ENCODE peak calls at places on chromosomes 7 and 10, in four cellular contexts. N is tibial nerve, P is HepG2, Z is left lung. Y is an unnamed sample.

GRCh38 chr7:5625938-5626337 is 155.5 kb downstream of the RNF216 start:
- DNase-seq in N (no peak), Z (no peak), P (no peak), Y (no peak)

GRCh38 chr7:192701-193536 is 548 bp downstream of the FAM20C start:
- DNase-seq in N (no peak), Z (no peak), P (no peak), Y (peak; percentile 47)

GRCh38 chr10:48926764-48927163 is 12.9 kb downstream of the LRRC18 start:
- DNase-seq in Z (no peak), P (no peak), N (no peak), Y (no peak)

GRCh38 chr7:41574377-41574776 is 128.5 kb downstream of the INHBA start:
- DNase-seq in N (no peak), P (no peak), Z (no peak), Y (no peak)

GRCh38 chr10:95242581-95243317 is 48.1 kb downstream of the PDLIM1 start:
- DNase-seq in N (no peak), P (peak; percentile 45), Z (no peak), Y (no peak)

GRCh38 chr7:28729685-28730084 is 228.4 kb downstream of the TRIL start:
- DNase-seq in P (no peak), N (no peak), Z (no peak), Y (no peak)

GRCh38 chr7:17274551-17275245 is 23.8 kb upstream of the AHR start:
- DNase-seq in Z (no peak), N (no peak), P (no peak), Y (no peak)

GRCh38 chr7:18573410-18574234 is 78.1 kb downstream of the HDAC9 start:
- DNase-seq in Z (peak; percentile 57), P (no peak), N (no peak), Y (peak; percentile 21)

GRCh38 chr10:113397031-113397430 is 155.8 kb upstream of the HABP2 start:
- DNase-seq in Z (peak; percentile 65), N (no peak), P (no peak), Y (no peak)

GRCh38 chr10:125103466-125104377 is 56.6 kb downstream of the CTBP2 start:
- DNase-seq in Z (no peak), P (no peak), N (no peak), Y (no peak)

GRCh38 chr10:125102216-125102615 is 58.1 kb downstream of the CTBP2 start:
- DNase-seq in N (no peak), Z (peak; percentile 82), P (peak; percentile 22), Y (no peak)

GRCh38 chr10:125101049-125101448 is 59.3 kb downstream of the CTBP2 start:
- DNase-seq in P (no peak), N (no peak), Z (no peak), Y (no peak)

GRCh38 chr10:125102821-125103220 is 57.5 kb downstream of the CTBP2 start:
- DNase-seq in Z (no peak), N (no peak), P (no peak), Y (no peak)

GRCh38 chr10:125101581-125101980 is 58.8 kb downstream of the CTBP2 start:
- DNase-seq in Z (no peak), N (no peak), P (no peak), Y (no peak)
- H3K4me1 ChIP-seq in Z (peaks cover 46% of the 10 kb centered on the region), N (no peaks in the 10 kb centered on the region), P (peaks cover 12% of the 10 kb centered on the region), Y (peaks cover 26% of the 10 kb centered on the region)

DNA sequence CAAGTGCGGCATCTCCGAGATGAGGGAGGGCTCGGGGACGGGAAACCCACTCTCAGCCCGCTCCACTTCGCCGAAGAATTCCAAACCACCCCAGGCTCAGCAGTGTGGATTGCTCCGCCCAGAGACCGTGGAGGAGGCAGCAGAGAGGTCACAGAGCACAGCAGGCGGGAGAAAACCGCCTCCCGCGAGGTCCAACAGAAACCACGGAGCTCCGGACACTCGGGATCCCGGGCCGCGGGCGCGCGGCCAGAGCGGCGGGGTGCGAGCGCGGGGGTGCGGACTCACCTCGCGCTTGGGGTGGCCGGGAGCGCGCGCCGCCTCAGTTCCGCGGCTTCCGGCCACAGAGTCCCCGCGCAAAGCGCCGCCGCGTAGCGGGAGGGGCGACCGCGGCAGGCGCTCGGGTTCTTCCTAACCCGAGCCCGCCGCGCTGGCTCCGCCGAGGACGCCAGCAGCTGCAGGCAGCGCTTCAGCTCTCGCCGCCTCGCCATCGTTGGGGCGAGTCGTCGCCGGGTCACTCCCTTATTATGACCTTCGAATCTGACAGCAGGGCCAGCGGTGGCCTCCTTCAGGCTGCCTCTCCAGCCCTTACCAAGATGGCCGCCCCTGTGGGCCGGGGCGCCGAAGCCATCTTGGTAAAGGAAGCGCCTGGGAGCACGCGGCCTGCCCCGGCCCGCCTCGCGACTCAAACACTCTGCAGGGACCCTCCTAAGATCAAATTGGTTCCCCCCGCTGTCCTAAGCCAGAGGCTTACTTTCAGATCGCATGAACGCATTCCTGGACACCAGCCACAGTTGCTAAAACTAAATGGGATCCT is at the start of gene NAPEPLD:
- DNase-seq in P (peak; percentile 72), N (peak; percentile 74), Z (peak; percentile 96), Y (peak; percentile 89)
- H3K4me1 ChIP-seq in P (peaks cover 77% of the 10 kb centered on the region), N (peaks cover 10% of the 10 kb centered on the region), Z (peaks cover 23% of the 10 kb centered on the region), Y (peaks cover 24% of the 10 kb centered on the region)

DNA sequence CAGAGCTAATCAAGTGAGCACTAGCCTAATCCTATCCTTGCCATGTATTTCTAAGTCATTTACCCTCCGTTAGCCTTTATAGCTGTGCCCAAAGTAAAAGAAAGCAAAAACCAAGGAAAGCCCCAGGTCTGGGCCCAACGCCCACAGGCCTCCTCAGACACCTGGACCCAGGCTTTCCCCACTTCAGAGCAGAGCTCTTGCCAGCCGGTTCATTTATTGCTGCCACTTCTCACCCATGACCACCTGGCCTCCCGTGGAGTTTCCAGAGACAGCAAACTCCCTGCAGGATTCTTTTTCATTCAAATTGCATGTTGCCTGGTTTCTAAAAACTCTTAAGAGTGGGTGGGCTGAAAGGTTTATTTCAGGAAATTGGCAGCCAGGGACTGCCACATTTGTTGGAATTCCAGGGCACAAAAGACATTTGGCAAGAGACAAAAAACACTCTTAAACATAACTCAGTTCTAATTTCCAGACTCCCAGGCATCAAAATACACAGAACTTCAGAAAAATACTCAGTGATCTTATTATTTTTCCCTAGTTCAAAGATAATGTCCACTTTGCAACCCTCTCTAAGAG is 4.7 kb downstream of the VOPP1 start:
- DNase-seq in P (no peak), Z (no peak), N (no peak), Y (no peak)
- H3K4me1 ChIP-seq in P (peaks cover 49% of the 10 kb centered on the region), Z (peaks cover 51% of the 10 kb centered on the region), N (peaks cover 8% of the 10 kb centered on the region), Y (peaks cover 47% of the 10 kb centered on the region)

GRCh38 chr10:69335613-69336012 is 57.3 kb downstream of the HK1 start:
- DNase-seq in Z (no peak), N (no peak), P (no peak), Y (no peak)

GRCh38 chr10:69338133-69338456 is 59.8 kb downstream of the HK1 start:
- DNase-seq in N (no peak), Z (no peak), P (no peak), Y (no peak)

GRCh38 chr10:69336952-69337311 is 58.6 kb downstream of the HK1 start:
- DNase-seq in Z (no peak), P (no peak), N (no peak), Y (no peak)

GRCh38 chr10:69338547-69339450 is 60.5 kb downstream of the HK1 start:
- DNase-seq in Z (no peak), N (no peak), P (no peak), Y (no peak)

DNA sequence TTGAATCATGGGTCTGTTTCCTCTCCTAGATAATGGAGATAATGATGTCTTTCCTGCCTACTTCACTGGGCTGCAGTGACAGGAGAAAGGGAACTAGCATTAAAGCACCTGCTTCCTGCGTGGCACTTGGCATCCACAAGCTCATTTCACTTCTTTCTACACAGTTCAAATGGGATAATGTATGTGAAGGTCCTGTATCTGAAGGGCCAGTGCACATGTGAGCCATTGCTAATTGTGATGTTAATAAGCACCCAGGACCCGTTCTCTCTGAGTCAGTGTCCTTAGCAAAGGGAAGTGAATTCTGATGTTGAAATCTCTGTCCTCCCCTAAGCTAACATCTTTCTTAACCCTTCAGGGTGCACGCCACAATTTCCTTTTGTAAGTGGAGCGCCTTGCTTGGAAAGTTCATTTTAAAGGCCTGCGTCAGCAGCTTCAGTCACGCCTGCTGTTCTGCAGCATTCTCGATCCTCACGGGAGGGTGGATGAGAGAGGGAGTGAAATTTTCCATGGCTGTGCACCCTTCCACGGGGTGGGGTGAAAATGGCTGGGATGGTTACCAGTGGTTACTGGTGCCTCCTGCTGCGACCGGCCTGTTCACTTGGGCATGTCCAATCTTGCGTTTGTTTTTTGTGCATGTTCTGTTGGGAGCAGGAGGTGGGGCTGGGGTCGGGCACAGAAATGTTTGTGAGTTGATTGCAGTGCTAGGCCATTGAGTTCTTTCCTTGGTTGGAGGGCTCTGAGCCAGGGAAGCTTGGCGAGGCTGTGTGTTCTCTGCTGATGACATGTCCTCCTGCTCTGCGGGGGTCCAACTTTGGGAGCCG is 59.2 kb downstream of the HK1 start:
- DNase-seq in P (no peak), Z (no peak), N (no peak), Y (peak; percentile 53)
- H3K4me1 ChIP-seq in P (peaks cover 6% of the 10 kb centered on the region), Z (peaks cover 74% of the 10 kb centered on the region), N (peaks cover 24% of the 10 kb centered on the region), Y (peaks cover 82% of the 10 kb centered on the region)

DNA sequence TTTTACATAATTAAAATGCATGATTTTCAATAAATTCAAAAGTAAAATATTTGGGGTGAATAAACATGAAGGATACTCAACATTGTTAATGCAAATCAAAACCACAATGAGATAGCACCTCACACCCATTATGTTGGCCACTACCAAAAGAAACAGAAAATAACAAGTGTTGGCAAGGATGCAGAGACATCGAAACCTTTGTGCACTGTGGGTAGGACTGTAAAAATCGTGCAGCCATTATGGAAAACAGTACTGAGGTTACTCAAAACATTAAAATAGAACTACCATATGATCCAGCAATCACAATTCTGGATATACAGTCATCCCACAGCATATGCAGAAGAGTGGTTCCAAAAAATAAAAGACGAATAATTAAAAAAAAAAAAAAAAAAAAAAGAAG is 13.1 kb downstream of the EZH2 start:
- DNase-seq in P (no peak), N (no peak), Z (no peak), Y (no peak)
- H3K4me1 ChIP-seq in P (peaks cover 44% of the 10 kb centered on the region), N (peaks cover 6% of the 10 kb centered on the region), Z (no peaks in the 10 kb centered on the region), Y (no peaks in the 10 kb centered on the region)

DNA sequence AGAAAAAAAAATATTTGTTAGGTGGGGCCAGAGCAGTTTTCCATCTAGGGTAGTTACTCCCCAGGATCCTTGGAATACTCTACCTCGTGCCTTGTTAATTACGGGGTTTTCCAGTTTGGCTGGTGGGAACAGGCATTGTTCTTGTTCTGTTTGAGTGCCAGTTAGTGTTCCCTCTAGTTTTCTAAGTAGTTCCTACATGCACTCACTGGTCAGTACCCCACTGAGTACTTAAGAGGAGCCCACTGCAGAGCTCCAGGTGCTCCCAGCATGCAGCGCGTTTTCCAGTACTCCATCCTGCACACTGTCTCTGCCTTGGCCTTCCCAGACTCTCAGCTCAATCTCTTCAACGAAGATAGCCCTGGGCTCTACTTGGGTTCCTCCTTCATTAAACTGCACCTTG is 58.0 kb downstream of the AHCYL2 start:
- DNase-seq in N (no peak), Z (no peak), P (no peak), Y (no peak)
- H3K4me1 ChIP-seq in N (no peaks in the 10 kb centered on the region), Z (no peaks in the 10 kb centered on the region), P (no peaks in the 10 kb centered on the region), Y (peaks cover 19% of the 10 kb centered on the region)